ENCODE peak calls at places on chromosomes 6 and 20, in four cellular contexts. H is EL, F is GM06990, N is ovary. W is an unnamed sample.

GRCh38 chr20:21303872-21304586 is 898 bp downstream of the XRN2 start:
- DNase-seq in H (no peak), F (no peak), N (no peak), W (no peak)

GRCh38 chr20:23147964-23148720 is 62.0 kb upstream of the CD93 start:
- DNase-seq in H (peak), F (peak), N (no peak), W (no peak)

GRCh38 chr6:134029495-134030455 is 22.6 kb downstream of the SLC2A12 start:
- DNase-seq in F (no peak), H (peak), N (no peak), W (no peak)

GRCh38 chr6:106250997-106251396 is 74.6 kb downstream of the ATG5 start:
- DNase-seq in H (no peak), N (no peak), F (no peak), W (no peak)

GRCh38 chr20:24948939-24949679 is at the start of gene CST7:
- DNase-seq in N (no peak), H (no peak), F (no peak), W (peak)

GRCh38 chr20:10511507-10512231 is 76.6 kb downstream of the SLX4IP start:
- DNase-seq in F (peak), H (peak), N (peak), W (peak)

GRCh38 chr6:32950449-32950848 is 2.4 kb downstream of the HLA-DMA start:
- DNase-seq in N (no peak), H (no peak), F (no peak), W (no peak)

GRCh38 chr6:50520862-50521261 is 192.5 kb upstream of the TFAP2D start:
- DNase-seq in H (no peak), F (no peak), N (no peak), W (no peak)

GRCh38 chr6:73388800-73389512 is 5.7 kb upstream of the DDX43 start:
- DNase-seq in N (peak), F (peak), H (peak), W (peak)

GRCh38 chr6:131101911-131102680 is 33.2 kb upstream of the AKAP7 start:
- DNase-seq in H (peak), N (no peak), F (no peak), W (no peak)